ENCODE peak calls at places on chromosomes 2 and 18, in seven cellular contexts. One of them, this sample, is unnamed.

GRCh38 chr2:165576409-165576808 is 106.9 kb downstream of the CSRNP3 start:
- DNase-seq in effector memory CD8-positive, alpha-beta T cell: no peak
- DNase-seq in ovary: no peak
- DNase-seq in GM23248: no peak
- DNase-seq in NCI-H774: no peak
- DNase-seq in naive B cell: no peak
- DNase-seq in GM19239: no peak
- DNase-seq in this sample: peak

GRCh38 chr2:102251042-102251848 is 60.1 kb upstream of the IL1RL1 start:
- DNase-seq in ovary: peak
- DNase-seq in GM19239: peak
- DNase-seq in naive B cell: peak
- DNase-seq in effector memory CD8-positive, alpha-beta T cell: peak
- DNase-seq in NCI-H774: no peak
- DNase-seq in GM23248: peak
- DNase-seq in this sample: no peak

GRCh38 chr2:126720031-126720368 is 64.0 kb downstream of the GYPC start:
- DNase-seq in ovary: no peak
- DNase-seq in effector memory CD8-positive, alpha-beta T cell: no peak
- DNase-seq in naive B cell: no peak
- DNase-seq in GM19239: no peak
- DNase-seq in GM23248: peak
- DNase-seq in NCI-H774: no peak
- DNase-seq in this sample: no peak

GRCh38 chr18:77069931-77070330 is 62.7 kb downstream of the MBP start:
- DNase-seq in ovary: no peak
- DNase-seq in GM19239: no peak
- DNase-seq in NCI-H774: no peak
- DNase-seq in naive B cell: no peak
- DNase-seq in GM23248: no peak
- DNase-seq in effector memory CD8-positive, alpha-beta T cell: peak
- DNase-seq in this sample: no peak

GRCh38 chr2:186780701-186781316 is 68.2 kb downstream of the ZSWIM2 start:
- DNase-seq in ovary: no peak
- DNase-seq in effector memory CD8-positive, alpha-beta T cell: no peak
- DNase-seq in GM23248: peak
- DNase-seq in GM19239: no peak
- DNase-seq in naive B cell: no peak
- DNase-seq in NCI-H774: no peak
- DNase-seq in this sample: peak

GRCh38 chr2:105804266-105804665 is 59.6 kb downstream of the NCK2 start:
- DNase-seq in GM23248: no peak
- DNase-seq in NCI-H774: peak
- DNase-seq in naive B cell: no peak
- DNase-seq in ovary: no peak
- DNase-seq in effector memory CD8-positive, alpha-beta T cell: no peak
- DNase-seq in GM19239: no peak
- DNase-seq in this sample: no peak

GRCh38 chr2:120933693-120934092 is 198.0 kb downstream of the GLI2 start:
- DNase-seq in effector memory CD8-positive, alpha-beta T cell: no peak
- DNase-seq in naive B cell: no peak
- DNase-seq in NCI-H774: no peak
- DNase-seq in ovary: no peak
- DNase-seq in GM19239: no peak
- DNase-seq in GM23248: no peak
- DNase-seq in this sample: no peak

GRCh38 chr2:175414872-175415487 is 233.5 kb upstream of the ATP5MC3 start:
- DNase-seq in NCI-H774: peak
- DNase-seq in GM19239: peak
- DNase-seq in naive B cell: no peak
- DNase-seq in GM23248: peak
- DNase-seq in effector memory CD8-positive, alpha-beta T cell: peak
- DNase-seq in ovary: peak
- DNase-seq in this sample: peak

GRCh38 chr2:111617299-111617803 is 266.6 kb downstream of the ANAPC1 start:
- DNase-seq in ovary: no peak
- DNase-seq in effector memory CD8-positive, alpha-beta T cell: no peak
- DNase-seq in GM23248: peak
- DNase-seq in naive B cell: no peak
- DNase-seq in NCI-H774: no peak
- DNase-seq in GM19239: no peak
- DNase-seq in this sample: no peak

GRCh38 chr2:205692095-205692494 is 9.8 kb downstream of the NRP2 start:
- DNase-seq in GM19239: no peak
- DNase-seq in effector memory CD8-positive, alpha-beta T cell: no peak
- DNase-seq in GM23248: peak
- DNase-seq in ovary: no peak
- DNase-seq in naive B cell: no peak
- DNase-seq in NCI-H774: no peak
- DNase-seq in this sample: no peak

GRCh38 chr2:217491271-217491670 is 511.5 kb downstream of the TNS1 start:
- DNase-seq in effector memory CD8-positive, alpha-beta T cell: no peak
- DNase-seq in GM19239: no peak
- DNase-seq in ovary: no peak
- DNase-seq in naive B cell: no peak
- DNase-seq in NCI-H774: no peak
- DNase-seq in GM23248: no peak
- DNase-seq in this sample: no peak

GRCh38 chr2:185187421-185187820 is 551.2 kb upstream of the FSIP2 start:
- DNase-seq in naive B cell: no peak
- DNase-seq in effector memory CD8-positive, alpha-beta T cell: no peak
- DNase-seq in GM23248: no peak
- DNase-seq in GM19239: no peak
- DNase-seq in ovary: no peak
- DNase-seq in NCI-H774: no peak
- DNase-seq in this sample: no peak

GRCh38 chr2:176852667-176853066 is 359.9 kb upstream of the HNRNPA3 start:
- DNase-seq in GM19239: no peak
- DNase-seq in NCI-H774: peak
- DNase-seq in naive B cell: no peak
- DNase-seq in GM23248: no peak
- DNase-seq in effector memory CD8-positive, alpha-beta T cell: peak
- DNase-seq in ovary: no peak
- DNase-seq in this sample: no peak

GRCh38 chr2:210225461-210225798 is 183 bp upstream of the ACADL start:
- DNase-seq in GM23248: peak
- DNase-seq in naive B cell: no peak
- DNase-seq in effector memory CD8-positive, alpha-beta T cell: no peak
- DNase-seq in NCI-H774: no peak
- DNase-seq in ovary: no peak
- DNase-seq in GM19239: no peak
- DNase-seq in this sample: no peak

GRCh38 chr2:19187323-19188020 is 171.0 kb downstream of the OSR1 start:
- DNase-seq in ovary: no peak
- DNase-seq in GM23248: peak
- DNase-seq in GM19239: no peak
- DNase-seq in effector memory CD8-positive, alpha-beta T cell: no peak
- DNase-seq in NCI-H774: no peak
- DNase-seq in naive B cell: no peak
- DNase-seq in this sample: no peak

GRCh38 chr18:62784338-62784965 is 69.1 kb downstream of the PHLPP1 start:
- DNase-seq in effector memory CD8-positive, alpha-beta T cell: no peak
- DNase-seq in GM19239: no peak
- DNase-seq in NCI-H774: no peak
- DNase-seq in ovary: no peak
- DNase-seq in GM23248: no peak
- DNase-seq in naive B cell: no peak
- DNase-seq in this sample: no peak

GRCh38 chr2:188713961-188714360 is 260.2 kb upstream of the COL3A1 start:
- DNase-seq in naive B cell: no peak
- DNase-seq in NCI-H774: no peak
- DNase-seq in ovary: no peak
- DNase-seq in GM23248: no peak
- DNase-seq in effector memory CD8-positive, alpha-beta T cell: no peak
- DNase-seq in GM19239: no peak
- DNase-seq in this sample: no peak

GRCh38 chr2:231621051-231621879 is 28.6 kb downstream of the TEX44 start:
- DNase-seq in GM23248: no peak
- DNase-seq in GM19239: no peak
- DNase-seq in NCI-H774: peak
- DNase-seq in effector memory CD8-positive, alpha-beta T cell: no peak
- DNase-seq in ovary: peak
- DNase-seq in naive B cell: no peak
- DNase-seq in this sample: no peak

GRCh38 chr2:236700703-236701102 is 131.1 kb downstream of the ACKR3 start:
- DNase-seq in GM19239: no peak
- DNase-seq in ovary: no peak
- DNase-seq in naive B cell: no peak
- DNase-seq in effector memory CD8-positive, alpha-beta T cell: no peak
- DNase-seq in NCI-H774: no peak
- DNase-seq in GM23248: no peak
- DNase-seq in this sample: no peak

GRCh38 chr2:241344925-241345651 is 11.0 kb upstream of the FARP2 start:
- DNase-seq in GM23248: peak
- DNase-seq in effector memory CD8-positive, alpha-beta T cell: no peak
- DNase-seq in GM19239: no peak
- DNase-seq in naive B cell: no peak
- DNase-seq in ovary: no peak
- DNase-seq in NCI-H774: no peak
- DNase-seq in this sample: no peak

GRCh38 chr18:79950440-79951341 is 762 bp downstream of the SLC66A2 start:
- DNase-seq in naive B cell: peak
- DNase-seq in effector memory CD8-positive, alpha-beta T cell: no peak
- DNase-seq in GM19239: no peak
- DNase-seq in GM23248: peak
- DNase-seq in ovary: peak
- DNase-seq in NCI-H774: no peak
- DNase-seq in this sample: peak

GRCh38 chr2:226030369-226031077 is 631.0 kb downstream of the NYAP2 start:
- DNase-seq in GM23248: no peak
- DNase-seq in effector memory CD8-positive, alpha-beta T cell: no peak
- DNase-seq in GM19239: no peak
- DNase-seq in NCI-H774: no peak
- DNase-seq in naive B cell: no peak
- DNase-seq in ovary: peak
- DNase-seq in this sample: no peak

GRCh38 chr2:220753486-220753885 is 818.6 kb downstream of the EPHA4 start:
- DNase-seq in GM23248: peak
- DNase-seq in ovary: no peak
- DNase-seq in effector memory CD8-positive, alpha-beta T cell: no peak
- DNase-seq in NCI-H774: no peak
- DNase-seq in GM19239: no peak
- DNase-seq in naive B cell: no peak
- DNase-seq in this sample: no peak

GRCh38 chr2:95392320-95392719 is 10.2 kb upstream of the FAHD2A start:
- DNase-seq in effector memory CD8-positive, alpha-beta T cell: no peak
- DNase-seq in NCI-H774: no peak
- DNase-seq in GM23248: no peak
- DNase-seq in GM19239: no peak
- DNase-seq in ovary: no peak
- DNase-seq in naive B cell: no peak
- DNase-seq in this sample: no peak

GRCh38 chr18:57087985-57088384 is 58.9 kb upstream of the BOD1L2 start:
- DNase-seq in effector memory CD8-positive, alpha-beta T cell: no peak
- DNase-seq in naive B cell: no peak
- DNase-seq in GM19239: no peak
- DNase-seq in NCI-H774: no peak
- DNase-seq in GM23248: no peak
- DNase-seq in ovary: no peak
- DNase-seq in this sample: no peak

GRCh38 chr18:13612111-13612997 is 114.0 kb downstream of the FAM210A start:
- DNase-seq in NCI-H774: no peak
- DNase-seq in naive B cell: peak
- DNase-seq in GM19239: peak
- DNase-seq in GM23248: peak
- DNase-seq in effector memory CD8-positive, alpha-beta T cell: peak
- DNase-seq in ovary: no peak
- DNase-seq in this sample: peak

GRCh38 chr2:129708221-129708967 is 271.1 kb upstream of the RAB6C start:
- DNase-seq in effector memory CD8-positive, alpha-beta T cell: no peak
- DNase-seq in GM19239: no peak
- DNase-seq in GM23248: no peak
- DNase-seq in ovary: no peak
- DNase-seq in NCI-H774: no peak
- DNase-seq in naive B cell: no peak
- DNase-seq in this sample: no peak

GRCh38 chr2:675460-675859 is 1.7 kb downstream of the TMEM18 start:
- DNase-seq in NCI-H774: no peak
- DNase-seq in GM19239: no peak
- DNase-seq in naive B cell: no peak
- DNase-seq in ovary: no peak
- DNase-seq in effector memory CD8-positive, alpha-beta T cell: no peak
- DNase-seq in GM23248: no peak
- DNase-seq in this sample: no peak

This sample was measured in NAMALWA.